ENCODE peak calls at places on chromosomes 12 and 14, in eight cellular contexts. T is uterus, H is IMR-90, O is neuronal stem cell, Z is tibial nerve, W is mesendoderm, N is right cardiac atrium, J is stomach. C is an unnamed sample. For H3K4me1, the result is how much of the 10 kb centered on the place peaks cover.

GRCh38 chr14:23829736-23830474 is 123.7 kb upstream of the DHRS4 start:
- DNase-seq in T (no peak), H (peak), O (no peak), Z (no peak), W (peak), N (peak), J (peak), C (no peak)

GRCh38 chr12:120790114-120790513 is 64.5 kb downstream of the ACADS start:
- DNase-seq in T (no peak), H (no peak), O (no peak), Z (no peak), W (no peak), N (no peak), J (no peak), C (no peak)

GRCh38 chr14:88706425-88706824 is 86.3 kb downstream of the EML5 start:
- DNase-seq in T (no peak), H (peak), O (no peak), Z (no peak), W (no peak), N (no peak), J (no peak), C (no peak)

GRCh38 chr12:89977356-89978185 is 268.9 kb upstream of the ATP2B1 start:
- DNase-seq in T (no peak), H (peak), O (no peak), Z (no peak), W (no peak), N (no peak), J (no peak), C (no peak)

GRCh38 chr14:39988939-39989338 is 556.7 kb upstream of the FBXO33 start:
- DNase-seq in T (no peak), H (no peak), O (peak), Z (no peak), W (peak), N (no peak), J (no peak), C (no peak)

GRCh38 chr12:29616664-29617409 is 119.4 kb upstream of the OVCH1 start:
- DNase-seq in T (no peak), H (peak), O (no peak), Z (no peak), W (peak), N (no peak), J (no peak), C (no peak)

GRCh38 chr14:25953532-25954144 is 644.2 kb downstream of the NOVA1 start:
- DNase-seq in T (peak), H (no peak), O (no peak), Z (peak), W (no peak), N (peak), J (no peak), C (peak)

GRCh38 chr14:104131968-104132732 is 6.2 kb upstream of the KIF26A start:
- DNase-seq in T (no peak), H (no peak), O (no peak), Z (no peak), W (no peak), N (no peak), J (no peak), C (peak)

GRCh38 chr14:34212574-34212973 is 249.5 kb downstream of the SPTSSA start:
- DNase-seq in T (no peak), H (no peak), O (no peak), Z (no peak), W (no peak), N (no peak), J (no peak), C (no peak)

GRCh38 chr14:34211732-34212131 is 250.3 kb downstream of the SPTSSA start:
- DNase-seq in T (no peak), H (no peak), O (no peak), Z (no peak), W (no peak), N (no peak), J (no peak), C (no peak)

GRCh38 chr14:34213332-34213731 is 248.7 kb downstream of the SPTSSA start:
- DNase-seq in T (no peak), H (no peak), O (no peak), Z (no peak), W (no peak), N (no peak), J (no peak), C (no peak)

GRCh38 chr14:34214961-34215360 is 247.1 kb downstream of the SPTSSA start:
- DNase-seq in T (no peak), H (no peak), O (no peak), Z (no peak), W (no peak), N (no peak), J (no peak), C (no peak)

GRCh38 chr14:34212172-34212571 is 249.9 kb downstream of the SPTSSA start:
- DNase-seq in T (no peak), H (no peak), O (no peak), Z (no peak), W (no peak), N (no peak), J (no peak), C (no peak)
- H3K27ac ChIP-seq in T (no peak), H (no peak), O (no peak), Z (no peak), W (no peak), N (no peak), J (no peak), C (no peak)

GRCh38 chr12:31729728-31730127 is 907 bp upstream of the AMN1 start:
- DNase-seq in T (no peak), H (no peak), O (no peak), Z (no peak), W (no peak), N (no peak), J (no peak), C (no peak)
- H3K4me1 ChIP-seq in T (under half), H (under half), O (under half), Z (under half), W (under half), N (under half), J (under half), C (under half)

GRCh38 chr12:109943811-109944210 is 43.7 kb downstream of the TCHP start:
- DNase-seq in T (no peak), H (peak), O (no peak), Z (no peak), W (peak), N (no peak), J (no peak), C (no peak)

GRCh38 chr12:109946505-109946904 is 46.4 kb downstream of the TCHP start:
- DNase-seq in T (no peak), H (peak), O (peak), Z (no peak), W (peak), N (peak), J (no peak), C (no peak)

GRCh38 chr12:109944561-109944960 is 44.5 kb downstream of the TCHP start:
- DNase-seq in T (no peak), H (no peak), O (no peak), Z (no peak), W (no peak), N (no peak), J (no peak), C (no peak)

GRCh38 chr12:109946913-109947312 is 46.8 kb downstream of the TCHP start:
- DNase-seq in T (no peak), H (no peak), O (no peak), Z (no peak), W (no peak), N (peak), J (no peak), C (no peak)

GRCh38 chr12:109944975-109945374 is 44.9 kb downstream of the TCHP start:
- DNase-seq in T (no peak), H (peak), O (peak), Z (no peak), W (peak), N (peak), J (no peak), C (peak)
- H3K4me3 ChIP-seq in T (no peak), H (no peak), O (no peak), Z (no peak), W (no peak), N (no peak), J (no peak), C (peak)

GRCh38 chr12:45879363-45879895 is 110.9 kb downstream of the SCAF11 start:
- DNase-seq in T (no peak), H (no peak), O (no peak), Z (no peak), W (no peak), N (no peak), J (no peak), C (no peak)
- H3K27ac ChIP-seq in T (peak), H (peak), O (no peak), Z (no peak), W (peak), N (no peak), J (peak), C (no peak)

GRCh38 chr14:58557242-58557641 is 80.5 kb upstream of the DACT1 start:
- DNase-seq in T (no peak), H (peak), O (no peak), Z (no peak), W (peak), N (no peak), J (no peak), C (no peak)
- H3K4me1 ChIP-seq in T (under half), H (under half), O (under half), Z (under half), W (under half), N (under half), J (under half), C (under half)

GRCh38 chr12:53968214-53969127 is 4.5 kb upstream of the HOXC11 start:
- DNase-seq in T (no peak), H (no peak), O (no peak), Z (no peak), W (no peak), N (no peak), J (no peak), C (no peak)
- H3K4me3 ChIP-seq in T (no peak), H (no peak), O (no peak), Z (no peak), W (no peak), N (no peak), J (no peak), C (no peak)

GRCh38 chr14:101991336-101991735 is 27.0 kb downstream of the DYNC1H1 start:
- DNase-seq in T (no peak), H (no peak), O (no peak), Z (no peak), W (no peak), N (no peak), J (no peak), C (no peak)
- H3K27ac ChIP-seq in T (no peak), H (no peak), O (no peak), Z (no peak), W (no peak), N (no peak), J (no peak), C (no peak)

GRCh38 chr14:74604896-74605295 is 7.1 kb downstream of the LTBP2 start:
- DNase-seq in T (no peak), H (peak), O (no peak), Z (no peak), W (no peak), N (peak), J (no peak), C (no peak)
- H3K4me1 ChIP-seq in T (under half), H (under half), O (under half), Z (under half), W (under half), N (under half), J (under half), C (under half)

C was measured in right lobe of liver.